ENCODE peak calls at places on chromosomes 12 and 14, in five cellular contexts. W is SK-N-SH, A is K562, G is HepG2, B is GM12878. V is an unnamed sample.

GRCh38 chr14:101843665-101844064 is 82.2 kb downstream of the PPP2R5C start:
- DNase-seq in W (no peak), A (no peak), G (no peak), B (peak; percentile 69), V (no peak)

GRCh38 chr12:53056901-53057300 is 7.0 kb downstream of the TNS2 start:
- DNase-seq in W (no peak), A (no peak), G (no peak), B (no peak), V (no peak)

GRCh38 chr12:4289334-4289878 is 15.8 kb downstream of the CCND2 start:
- DNase-seq in W (no peak), A (no peak), G (no peak), B (no peak), V (no peak)

GRCh38 chr12:6872073-6873048 is 742 bp downstream of the SPSB2 start:
- DNase-seq in W (peak; percentile 91), A (peak; percentile 62), G (peak; percentile 72), B (peak; percentile 26), V (peak; percentile 77)

GRCh38 chr14:32329690-32330290 is 692 bp downstream of the AKAP6 start:
- DNase-seq in W (no peak), A (no peak), G (no peak), B (no peak), V (no peak)

GRCh38 chr14:103311171-103311997 is 22.7 kb upstream of the EIF5 start:
- DNase-seq in W (no peak), A (no peak), G (no peak), B (no peak), V (no peak)

GRCh38 chr12:88299567-88300101 is 157.5 kb downstream of the TMTC3 start:
- DNase-seq in W (no peak), A (peak; percentile 13), G (no peak), B (peak; percentile 91), V (no peak)

GRCh38 chr12:34046570-34046969 is 24.3 kb downstream of the ALG10 start:
- DNase-seq in W (no peak), A (no peak), G (no peak), B (no peak), V (no peak)

GRCh38 chr14:75430526-75430925 is 2.7 kb downstream of the JDP2 start:
- DNase-seq in W (no peak), A (no peak), G (no peak), B (no peak), V (no peak)

GRCh38 chr14:39731912-39732311 is 299.7 kb upstream of the FBXO33 start:
- DNase-seq in W (no peak), A (no peak), G (peak; percentile 51), B (no peak), V (no peak)

GRCh38 chr14:99361596-99362220 is 89.7 kb upstream of the BCL11B start:
- DNase-seq in W (no peak), A (no peak), G (no peak), B (no peak), V (no peak)

GRCh38 chr12:65532162-65532561 is 253.7 kb downstream of the MSRB3 start:
- DNase-seq in W (no peak), A (no peak), G (no peak), B (no peak), V (no peak)

GRCh38 chr12:115455268-115455681 is 771.3 kb upstream of the TBX3 start:
- DNase-seq in W (peak; percentile 78), A (no peak), G (peak; percentile 63), B (no peak), V (no peak)

GRCh38 chr12:17928708-17929366 is 161.2 kb downstream of the RERGL start:
- DNase-seq in W (no peak), A (no peak), G (peak; percentile 57), B (no peak), V (no peak)

GRCh38 chr14:69882915-69883314 is 3.7 kb downstream of the SMOC1 start:
- DNase-seq in W (no peak), A (no peak), G (no peak), B (no peak), V (no peak)

GRCh38 chr12:15726029-15726756 is 63.0 kb downstream of the EPS8 start:
- DNase-seq in W (no peak), A (no peak), G (no peak), B (no peak), V (no peak)

GRCh38 chr14:77799863-77800730 is at the start of gene ADCK1:
- DNase-seq in W (peak; percentile 90), A (peak; percentile 80), G (peak; percentile 68), B (peak; percentile 34), V (peak; percentile 87)

GRCh38 chr12:25839470-25839869 is 119.0 kb upstream of the RASSF8 start:
- DNase-seq in W (no peak), A (no peak), G (no peak), B (no peak), V (no peak)

GRCh38 chr12:71125949-71126348 is 31.9 kb downstream of the TSPAN8 start:
- DNase-seq in W (no peak), A (no peak), G (no peak), B (no peak), V (no peak)

GRCh38 chr14:42911642-42912041 is 1305.0 kb downstream of the LRFN5 start:
- DNase-seq in W (no peak), A (no peak), G (no peak), B (no peak), V (no peak)

GRCh38 chr12:104063712-104064030 is 660 bp upstream of the HCFC2 start:
- DNase-seq in W (no peak), A (no peak), G (no peak), B (peak; percentile 15), V (no peak)

DNA sequence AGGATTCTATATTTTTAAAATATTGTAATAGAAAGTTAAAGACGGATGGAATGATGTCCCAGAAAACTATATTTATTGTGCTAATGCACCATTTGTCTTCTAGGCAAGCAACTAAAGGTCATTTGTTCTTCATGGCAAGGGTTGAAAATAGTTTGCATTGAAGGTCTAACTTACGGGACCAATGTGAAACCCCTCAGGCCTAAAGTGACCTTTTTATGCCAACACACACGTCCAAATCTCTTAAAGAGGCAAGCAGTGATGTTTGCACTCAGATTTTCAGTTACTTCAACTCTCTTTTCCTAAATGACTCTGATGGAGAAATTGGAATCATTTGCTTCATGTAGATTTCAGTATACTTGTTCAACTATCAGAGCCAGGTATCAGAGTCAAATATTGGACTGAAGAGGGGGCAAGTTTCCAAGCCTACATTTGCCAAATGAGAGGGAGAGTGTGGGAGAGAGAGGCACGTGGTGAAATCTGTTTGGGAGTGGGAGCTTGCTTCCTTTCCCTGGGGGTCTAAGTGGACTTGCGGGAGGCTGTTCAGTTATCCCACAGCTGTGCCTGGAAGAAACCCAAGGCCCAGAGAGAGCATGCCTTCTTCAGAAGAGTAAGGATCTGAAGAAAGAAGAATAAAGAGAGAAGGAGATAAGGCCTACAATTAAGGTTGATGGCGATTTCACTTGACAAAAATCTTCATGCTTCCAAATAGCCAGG is 459.8 kb downstream of the BCAT1 start:
- DNase-seq in W (no peak), A (no peak), G (no peak), B (no peak), V (no peak)
- TF ChIP-seq FOXM1 in W (no peak), A (no peak), G (no peak), B (no peak), V (no peak)

GRCh38 chr12:96208801-96209534 is 14.8 kb downstream of the ELK3 start:
- DNase-seq in W (no peak), A (no peak), G (no peak), B (no peak), V (no peak)

GRCh38 chr12:96208346-96208745 is 14.2 kb downstream of the ELK3 start:
- DNase-seq in W (no peak), A (no peak), G (no peak), B (no peak), V (no peak)

GRCh38 chr12:96212456-96213375 is 18.5 kb downstream of the ELK3 start:
- DNase-seq in W (no peak), A (no peak), G (no peak), B (no peak), V (no peak)

GRCh38 chr12:96211989-96212388 is 17.8 kb downstream of the ELK3 start:
- DNase-seq in W (no peak), A (no peak), G (no peak), B (no peak), V (no peak)

DNA sequence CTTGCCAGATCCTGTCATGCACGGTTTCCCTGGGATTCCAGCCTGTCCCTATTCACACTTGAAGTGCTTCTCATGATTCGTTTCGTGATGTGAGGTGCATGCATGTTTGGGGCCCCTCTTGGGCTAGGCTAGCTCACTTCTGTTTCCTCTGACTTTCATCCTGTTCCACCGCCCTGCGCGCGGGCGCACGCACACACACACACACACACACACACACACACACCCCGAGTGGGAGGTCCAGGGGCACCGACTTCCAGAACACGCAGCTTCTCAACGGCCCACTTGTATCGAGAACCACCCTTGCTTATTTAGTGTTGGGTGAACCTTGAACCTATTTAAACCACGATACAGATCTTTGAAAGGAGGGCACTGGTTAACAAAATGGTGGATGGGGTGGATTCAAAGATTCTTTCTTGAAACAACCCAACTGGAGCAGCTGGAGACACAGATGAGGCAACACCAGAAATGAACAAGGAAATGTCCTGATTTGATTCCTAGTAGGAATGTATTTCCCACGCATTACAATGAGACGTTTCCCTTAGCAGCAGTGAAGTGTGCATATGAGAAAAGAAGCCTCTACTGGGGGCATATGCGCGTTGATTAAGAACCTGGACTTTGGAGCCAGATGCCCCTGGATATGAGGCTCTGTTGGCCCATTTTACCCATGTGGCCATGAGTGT is 16.3 kb downstream of the ELK3 start:
- DNase-seq in W (no peak), A (no peak), G (no peak), B (no peak), V (no peak)
- TF ChIP-seq FOXM1 in W (no peak), A (no peak), G (no peak), B (no peak), V (no peak)

DNA sequence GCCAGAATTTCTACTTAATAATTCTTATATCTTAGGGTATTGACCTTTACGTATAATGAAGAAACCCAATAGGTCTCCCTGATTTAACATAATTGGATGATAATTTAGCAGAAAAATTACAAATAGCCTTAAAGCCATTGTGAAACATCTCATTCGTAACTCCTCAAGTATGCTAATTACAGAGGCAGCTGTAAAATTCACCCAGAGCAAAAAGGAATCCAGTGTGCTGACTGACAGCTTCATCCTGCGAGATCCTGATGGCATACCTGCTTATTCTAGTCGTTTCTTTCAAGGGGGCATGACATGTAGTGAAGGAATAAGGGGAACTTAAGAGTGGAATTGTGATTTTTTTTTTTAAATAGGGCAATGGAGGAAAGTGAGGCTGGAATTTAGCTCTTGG is 291.5 kb downstream of the FUT8 start:
- DNase-seq in W (no peak), A (no peak), G (no peak), B (no peak), V (no peak)
- TF ChIP-seq FOXM1 in W (no peak), A (no peak), G (no peak), B (no peak), V (no peak)

DNA sequence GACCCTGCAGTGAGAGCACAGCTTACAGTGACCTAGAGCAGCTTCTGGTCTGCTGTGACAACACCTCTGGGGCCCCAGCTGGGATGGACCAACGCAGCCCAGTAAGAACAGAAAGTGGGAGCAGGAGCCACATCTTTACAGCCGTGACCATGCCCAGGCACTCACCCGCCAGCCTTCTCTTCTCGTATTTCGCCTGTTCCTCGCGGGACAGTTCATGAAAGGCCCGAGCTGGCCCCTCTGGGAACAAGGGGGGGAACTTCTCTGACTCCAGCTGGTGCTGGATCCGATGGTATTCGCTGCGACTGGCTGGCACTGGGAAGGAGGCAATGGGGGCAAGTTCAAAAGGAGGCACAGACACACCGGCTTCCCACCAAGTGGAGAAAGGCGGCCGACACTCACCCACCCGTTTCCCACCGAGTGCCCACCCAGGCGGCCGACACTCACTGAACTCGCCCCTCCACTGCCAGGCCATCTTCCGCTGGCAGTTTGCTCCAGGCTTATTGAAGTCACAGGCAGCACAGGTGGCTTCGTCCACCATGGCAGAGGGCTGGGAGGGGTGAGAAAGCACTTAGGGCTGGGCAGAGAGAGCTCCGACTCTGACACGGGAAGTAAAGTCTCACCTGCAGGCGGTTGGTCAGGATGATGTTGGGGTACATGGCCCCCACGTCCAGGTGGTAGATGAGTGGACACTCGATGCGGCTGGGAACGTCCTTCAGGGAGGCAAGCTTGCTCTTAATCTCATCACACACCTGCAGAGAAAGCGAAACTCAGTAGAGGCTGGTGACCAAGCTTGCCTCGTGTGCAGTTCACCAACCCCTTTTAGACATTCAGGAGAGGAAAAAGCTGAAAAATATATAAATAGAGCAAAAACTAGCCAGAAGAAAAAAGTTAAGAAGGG is 18.7 kb downstream of the POLE start:
- DNase-seq in W (no peak), A (no peak), G (no peak), B (no peak), V (no peak)
- TF ChIP-seq FOXM1 in W (no peak), A (no peak), G (no peak), B (no peak), V (no peak)

V was measured in HEK293T.